ENCODE peak calls at places on chromosome 1, in nine cellular contexts. M is DMS153; G is pulmonary artery endothelial cell; S is activated CD4-positive, alpha-beta T cell treated with anti-CD3 and anti-CD28 coated beads for 48 hours; E is stimulated activated CD4-positive, alpha-beta T cell treated with anti-CD3 and anti-CD28 coated beads, Interleukin-2, amount 100 ng/mL, for 48 hours; Y is SHP77; T is lung; H is CD8-positive, alpha-beta T cell; D is progenitor cell of endocrine pancreas. R is an unnamed sample.

GRCh38 chr1:117616967-117617366 is 11.1 kb downstream of the TENT5C start:
- DNase-seq in M (no peak), G (no peak), S (no peak), E (no peak), Y (no peak), T (no peak), H (no peak), D (no peak), R (no peak)

GRCh38 chr1:246066553-246066952 is 440.5 kb downstream of the SMYD3 start:
- DNase-seq in M (no peak), G (no peak), S (no peak), E (no peak), Y (no peak), T (no peak), H (no peak), D (no peak), R (no peak)

GRCh38 chr1:195376190-195376589 is 1232.0 kb downstream of the KCNT2 start:
- DNase-seq in M (no peak), G (no peak), S (no peak), E (no peak), Y (no peak), T (no peak), H (no peak), D (no peak), R (no peak)

GRCh38 chr1:32881871-32882850 is 4.1 kb upstream of the HPCA start:
- DNase-seq in M (peak; percentile 49), G (no peak), S (no peak), E (no peak), Y (no peak), T (no peak), H (no peak), D (no peak), R (peak; percentile 73)

GRCh38 chr1:154155282-154155681 is 409 bp upstream of the NUP210L start:
- DNase-seq in M (peak; percentile 57), G (peak; percentile 80), S (no peak), E (no peak), Y (no peak), T (peak; percentile 51), H (no peak), D (no peak), R (no peak)

GRCh38 chr1:213659580-213660547 is 327.9 kb upstream of the PROX1 start:
- DNase-seq in M (no peak), G (no peak), S (no peak), E (no peak), Y (no peak), T (no peak), H (no peak), D (no peak), R (no peak)

GRCh38 chr1:153466908-153467307 is 6.5 kb upstream of the S100A7 start:
- DNase-seq in M (no peak), G (no peak), S (no peak), E (no peak), Y (no peak), T (no peak), H (no peak), D (no peak), R (no peak)

GRCh38 chr1:167077128-167077867 is 12.9 kb downstream of the GPA33 start:
- DNase-seq in M (no peak), G (no peak), S (no peak), E (no peak), Y (no peak), T (no peak), H (no peak), D (no peak), R (no peak)

GRCh38 chr1:17377325-17377953 is 5.4 kb downstream of the PADI6 start:
- DNase-seq in M (peak; percentile 81), G (no peak), S (no peak), E (no peak), Y (no peak), T (no peak), H (no peak), D (no peak), R (no peak)

R was measured in D721Med.